ENCODE peak calls at places on chromosomes 1 and 21, in four cellular contexts. F is choroid plexus epithelial cell, D is fibroblast of lung, X is NCI-H1105. Z is an unnamed sample.

GRCh38 chr1:48674641-48675040 is 102.0 kb downstream of the BEND5 start:
- DNase-seq in F (peak), D (peak), X (no peak), Z (no peak)

GRCh38 chr1:21674957-21675356 is 5.8 kb upstream of the RAP1GAP start:
- DNase-seq in F (no peak), D (no peak), X (no peak), Z (no peak)

GRCh38 chr1:165134431-165134830 is 222.1 kb downstream of the LMX1A start:
- DNase-seq in F (no peak), D (no peak), X (no peak), Z (no peak)

GRCh38 chr1:160707171-160708109 is 4.2 kb downstream of the CD48 start:
- DNase-seq in F (no peak), D (no peak), X (no peak), Z (peak)

GRCh38 chr1:228530086-228530758 is 43.0 kb downstream of the RNF187 start:
- DNase-seq in F (no peak), D (no peak), X (no peak), Z (no peak)

GRCh38 chr21:42590431-42591131 is 62.8 kb upstream of the PDE9A start:
- DNase-seq in F (no peak), D (no peak), X (no peak), Z (no peak)

GRCh38 chr1:10480614-10481013 is 5.9 kb downstream of the PEX14 start:
- DNase-seq in F (no peak), D (no peak), X (no peak), Z (no peak)

GRCh38 chr21:26840912-26841311 is 4.3 kb downstream of the ADAMTS1 start:
- DNase-seq in F (peak), D (peak), X (no peak), Z (no peak)

GRCh38 chr1:205541161-205541886 is 36.9 kb downstream of the CDK18 start:
- DNase-seq in F (no peak), D (no peak), X (no peak), Z (no peak)

GRCh38 chr1:202076050-202076511 is 46.6 kb upstream of the GPR37L1 start:
- DNase-seq in F (no peak), D (peak), X (no peak), Z (no peak)

GRCh38 chr1:167517535-167518330 is 596 bp downstream of the CD247 start:
- DNase-seq in F (no peak), D (no peak), X (no peak), Z (no peak)

GRCh38 chr21:34834307-34834706 is 165.5 kb downstream of the CLIC6 start:
- DNase-seq in F (no peak), D (no peak), X (no peak), Z (no peak)

GRCh38 chr1:14897080-14897449 is 256.5 kb upstream of the TMEM51 start:
- DNase-seq in F (peak), D (peak), X (no peak), Z (peak)

GRCh38 chr1:110508038-110508437 is 10.9 kb downstream of the KCNA10 start:
- DNase-seq in F (peak), D (no peak), X (no peak), Z (peak)

GRCh38 chr1:70718086-70718630 is 307.1 kb downstream of the CTH start:
- DNase-seq in F (no peak), D (no peak), X (no peak), Z (no peak)

GRCh38 chr1:157505481-157506272 is 46.6 kb downstream of the FCRL5 start:
- DNase-seq in F (peak), D (peak), X (peak), Z (peak)

GRCh38 chr1:220342853-220343252 is 70.6 kb upstream of the RAB3GAP2 start:
- DNase-seq in F (no peak), D (no peak), X (no peak), Z (no peak)

GRCh38 chr1:25243907-25244306 is 3.3 kb downstream of the RSRP1 start:
- DNase-seq in F (no peak), D (no peak), X (no peak), Z (no peak)

GRCh38 chr1:12619396-12620141 is 1.6 kb upstream of the DHRS3 start:
- DNase-seq in F (peak), D (peak), X (peak), Z (peak)

GRCh38 chr1:32742956-32743355 is 40.4 kb upstream of the SYNC start:
- DNase-seq in F (no peak), D (no peak), X (no peak), Z (no peak)

GRCh38 chr1:179996099-179996498 is 41.5 kb downstream of the CEP350 start:
- DNase-seq in F (no peak), D (no peak), X (no peak), Z (peak)

GRCh38 chr21:34983680-34984086 is 65.4 kb downstream of the RUNX1 start:
- DNase-seq in F (peak), D (peak), X (no peak), Z (no peak)

GRCh38 chr1:243946946-243947345 is 96.9 kb upstream of the AKT3 start:
- DNase-seq in F (peak), D (no peak), X (no peak), Z (peak)

GRCh38 chr1:52634111-52634510 is 1.1 kb downstream of the SHISAL2A start:
- DNase-seq in F (no peak), D (no peak), X (no peak), Z (no peak)

GRCh38 chr1:30904191-30904961 is 4.2 kb downstream of the SDC3 start:
- DNase-seq in F (no peak), D (no peak), X (no peak), Z (no peak)

GRCh38 chr1:155022136-155022926 is 11.2 kb downstream of the DCST2 start:
- DNase-seq in F (no peak), D (peak), X (no peak), Z (no peak)

GRCh38 chr1:18569811-18570545 is 60.7 kb upstream of the PAX7 start:
- DNase-seq in F (no peak), D (no peak), X (no peak), Z (no peak)

GRCh38 chr1:32859915-32860314 is 10.8 kb downstream of the FNDC5 start:
- DNase-seq in F (no peak), D (no peak), X (no peak), Z (no peak)

GRCh38 chr1:232922475-232922874 is 27.9 kb upstream of the NTPCR start:
- DNase-seq in F (peak), D (peak), X (no peak), Z (no peak)

GRCh38 chr1:7403265-7404045 is 367.6 kb upstream of the VAMP3 start:
- DNase-seq in F (peak), D (no peak), X (no peak), Z (peak)

GRCh38 chr1:185862235-185862634 is 128.0 kb downstream of the HMCN1 start:
- DNase-seq in F (peak), D (peak), X (no peak), Z (no peak)

GRCh38 chr1:25799758-25800537 is at the start of gene SELENON:
- DNase-seq in F (peak), D (peak), X (peak), Z (no peak)

GRCh38 chr1:39737546-39738169 is 1.0 kb upstream of the PPIE start:
- DNase-seq in F (peak), D (peak), X (no peak), Z (peak)